ENCODE peak calls at places on chromosomes 5 and 9, in nine cellular contexts. E is pancreas, K is right lobe of liver, N is lung, U is breast epithelium, Y is sigmoid colon, A is A673, L is MM.1S, Z is fibroblast of mammary gland. D is an unnamed sample.

GRCh38 chr9:127976943-127977871 is 3.6 kb downstream of the EEIG1 start:
- DNase-seq in E (no peak), K (peak; percentile 61), N (no peak), U (no peak), Y (no peak), A (no peak), L (no peak), Z (no peak), D (no peak)

GRCh38 chr5:66933066-66933465 is 263.5 kb downstream of the CD180 start:
- DNase-seq in E (no peak), K (no peak), N (no peak), U (no peak), Y (no peak), A (no peak), L (no peak), Z (peak; percentile 66), D (peak; percentile 13)

GRCh38 chr5:137195483-137195882 is 303.6 kb downstream of the SPOCK1 start:
- DNase-seq in E (no peak), K (no peak), N (no peak), U (no peak), Y (no peak), A (no peak), L (no peak), Z (no peak), D (no peak)

GRCh38 chr9:91419222-91420191 is 4.1 kb downstream of the NFIL3 start:
- DNase-seq in E (no peak), K (no peak), N (peak; percentile 83), U (peak; percentile 51), Y (peak; percentile 88), A (peak; percentile 46), L (peak; percentile 49), Z (peak; percentile 98), D (peak; percentile 99)

GRCh38 chr5:538801-539468 is 14.7 kb upstream of the SLC9A3 start:
- DNase-seq in E (peak; percentile 52), K (peak; percentile 47), N (no peak), U (no peak), Y (peak; percentile 50), A (no peak), L (no peak), Z (no peak), D (no peak)

GRCh38 chr5:135593141-135593540 is 14.3 kb upstream of the CXCL14 start:
- DNase-seq in E (no peak), K (no peak), N (no peak), U (no peak), Y (no peak), A (no peak), L (no peak), Z (no peak), D (no peak)

GRCh38 chr5:19795218-19795617 is 192.8 kb downstream of the CDH18 start:
- DNase-seq in E (no peak), K (no peak), N (no peak), U (no peak), Y (no peak), A (peak; percentile 1), L (no peak), Z (peak; percentile 2), D (peak; percentile 5)

GRCh38 chr9:90870646-90871326 is 69.2 kb downstream of the SYK start:
- DNase-seq in E (no peak), K (no peak), N (peak; percentile 34), U (no peak), Y (no peak), A (peak; percentile 59), L (peak; percentile 51), Z (peak; percentile 56), D (peak; percentile 50)

GRCh38 chr5:106172681-106173532 is 1497.8 kb downstream of the EFNA5 start:
- DNase-seq in E (no peak), K (no peak), N (no peak), U (no peak), Y (no peak), A (no peak), L (no peak), Z (no peak), D (peak; percentile 3)

GRCh38 chr9:127854169-127854833 is at the start of gene ENG:
- DNase-seq in E (no peak), K (peak; percentile 80), N (peak; percentile 66), U (peak; percentile 50), Y (peak; percentile 90), A (peak; percentile 78), L (no peak), Z (peak; percentile 48), D (peak; percentile 66)

GRCh38 chr5:53490747-53491146 is 10.3 kb downstream of the FST start:
- DNase-seq in E (no peak), K (no peak), N (no peak), U (peak; percentile 77), Y (no peak), A (no peak), L (no peak), Z (peak; percentile 86), D (peak; percentile 47)

GRCh38 chr5:54996476-54996875 is 11.1 kb upstream of the ESM1 start:
- DNase-seq in E (no peak), K (no peak), N (no peak), U (no peak), Y (no peak), A (no peak), L (no peak), Z (peak; percentile 66), D (no peak)

GRCh38 chr9:121324316-121324715 is 45.7 kb downstream of the STOM start:
- DNase-seq in E (no peak), K (no peak), N (no peak), U (no peak), Y (peak; percentile 70), A (no peak), L (no peak), Z (no peak), D (no peak)

GRCh38 chr5:113029614-113030013 is 53.0 kb downstream of the DCP2 start:
- DNase-seq in E (no peak), K (no peak), N (no peak), U (no peak), Y (no peak), A (peak; percentile 8), L (no peak), Z (peak; percentile 94), D (no peak)

GRCh38 chr5:42855811-42856210 is 44.1 kb upstream of the SELENOP start:
- DNase-seq in E (no peak), K (no peak), N (peak; percentile 38), U (no peak), Y (no peak), A (no peak), L (peak; percentile 19), Z (no peak), D (no peak)

DNA sequence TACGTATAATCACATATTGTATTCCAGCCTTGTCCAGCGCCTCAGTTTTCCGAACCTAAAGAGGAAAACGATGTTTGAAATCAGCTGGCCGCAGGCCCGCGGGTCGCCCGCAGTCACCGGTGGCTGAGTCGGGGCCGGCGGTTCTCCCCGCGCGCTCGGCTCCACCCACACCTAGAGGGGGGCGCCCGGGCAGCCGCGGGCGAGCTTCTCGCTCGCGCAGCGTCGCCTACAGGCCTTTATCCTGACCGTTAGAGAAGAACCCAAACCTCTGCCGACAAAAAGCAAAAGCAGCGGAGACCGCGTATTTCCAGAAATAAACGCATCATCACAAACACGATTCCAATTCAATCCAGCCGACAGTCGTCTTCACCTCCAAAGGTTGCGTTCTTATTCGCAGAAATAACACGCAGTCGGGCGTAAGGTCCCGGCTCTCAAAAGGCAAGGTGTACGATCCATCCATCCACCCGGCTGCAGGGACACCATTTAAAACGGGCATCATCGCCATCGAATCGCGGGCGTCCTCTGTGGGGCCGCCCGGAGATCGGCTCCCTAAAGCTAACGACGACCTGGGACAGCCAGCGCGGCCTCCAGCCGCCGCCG is 680 bp upstream of the NIPBL start:
- DNase-seq in E (peak; percentile 89), K (peak; percentile 89), N (peak; percentile 77), U (peak; percentile 61), Y (peak; percentile 90), A (peak; percentile 88), L (peak; percentile 86), Z (peak; percentile 72), D (peak; percentile 83)
- TF ChIP-seq CTCF in E (no peak), K (peak; percentile 25), N (peak; percentile 11), U (peak; percentile 10), Y (peak; percentile 28), A (peak; percentile 58), L (peak; percentile 58), Z (peak; percentile 45), D (peak; percentile 56)

GRCh38 chr5:96837303-96837702 is 29.6 kb upstream of the ERAP1 start:
- DNase-seq in E (no peak), K (no peak), N (no peak), U (no peak), Y (no peak), A (no peak), L (no peak), Z (no peak), D (no peak)

GRCh38 chr5:96838483-96839395 is 31.0 kb upstream of the ERAP1 start:
- DNase-seq in E (no peak), K (no peak), N (no peak), U (no peak), Y (no peak), A (no peak), L (no peak), Z (no peak), D (no peak)

GRCh38 chr5:96835727-96836126 is 28.0 kb upstream of the ERAP1 start:
- DNase-seq in E (no peak), K (no peak), N (no peak), U (no peak), Y (no peak), A (no peak), L (peak; percentile 20), Z (no peak), D (no peak)

GRCh38 chr5:96834016-96834415 is 26.3 kb upstream of the ERAP1 start:
- DNase-seq in E (no peak), K (no peak), N (no peak), U (no peak), Y (no peak), A (no peak), L (no peak), Z (no peak), D (no peak)

GRCh38 chr5:96836817-96837216 is 29.1 kb upstream of the ERAP1 start:
- DNase-seq in E (no peak), K (no peak), N (no peak), U (no peak), Y (no peak), A (no peak), L (no peak), Z (no peak), D (no peak)
- TF ChIP-seq CTCF in E (no peak), K (no peak), N (no peak), U (no peak), Y (no peak), A (no peak), L (no peak), Z (no peak), D (no peak)

GRCh38 chr5:111777382-111777781 is 20.4 kb upstream of the NREP start:
- DNase-seq in E (no peak), K (no peak), N (no peak), U (no peak), Y (no peak), A (no peak), L (no peak), Z (no peak), D (no peak)
- TF ChIP-seq CTCF in E (no peak), K (no peak), N (no peak), U (no peak), Y (no peak), A (no peak), L (no peak), Z (no peak), D (no peak)

DNA sequence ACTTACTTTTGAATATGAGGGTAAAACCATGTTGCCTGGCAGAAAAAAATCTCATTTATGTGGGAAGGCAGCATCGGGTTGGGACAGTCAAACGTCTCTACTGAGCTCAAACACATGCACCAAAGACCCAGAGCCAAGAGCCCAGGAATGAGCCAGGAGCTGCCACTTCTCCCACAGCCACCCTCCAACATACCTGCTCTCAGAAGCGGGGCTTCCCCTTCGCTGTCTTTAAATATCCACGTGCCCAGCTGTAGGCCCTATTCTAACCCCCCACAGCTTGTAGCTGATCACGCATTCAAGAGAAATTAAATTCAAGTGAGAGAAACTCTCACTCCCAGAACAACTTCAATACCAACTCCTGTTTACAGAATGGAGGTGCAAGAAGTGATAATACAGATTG is 42.6 kb upstream of the MAP3K1 start:
- DNase-seq in E (no peak), K (no peak), N (no peak), U (no peak), Y (no peak), A (no peak), L (peak; percentile 18), Z (no peak), D (no peak)
- TF ChIP-seq CTCF in E (no peak), K (no peak), N (no peak), U (no peak), Y (no peak), A (no peak), L (no peak), Z (no peak), D (no peak)